ENCODE peak calls at places on chromosomes 6 and 20, in seven cellular contexts. X is K562, M is tibial nerve, B is SK-N-SH, K is NT2/D1, O is psoas muscle, A is fibroblast of lung. D is an unnamed sample.
A peak's percentile ranks its signal among the peaks of the same experiment; 100 is the strongest.

GRCh38 chr6:166460473-166461437 is 78.0 kb upstream of the MPC1 start:
- DNase-seq in M (no peak), O (no peak), X (no peak), A (no peak), K (no peak), B (peak; percentile 81), D (no peak)

GRCh38 chr20:33554914-33555420 is 65.1 kb downstream of the CBFA2T2 start:
- DNase-seq in X (no peak), O (no peak), M (no peak), B (no peak), A (peak; percentile 98), K (no peak), D (peak; percentile 46)

GRCh38 chr6:112781236-112781635 is 434.1 kb downstream of the RFPL4B start:
- DNase-seq in A (peak; percentile 37), K (no peak), B (no peak), M (no peak), X (no peak), O (no peak), D (no peak)

GRCh38 chr6:96110878-96111277 is 95.1 kb downstream of the FUT9 start:
- DNase-seq in O (no peak), X (no peak), M (no peak), A (no peak), K (no peak), B (no peak), D (no peak)

GRCh38 chr20:4282550-4282949 is 267.2 kb upstream of the RNF24 start:
- DNase-seq in O (no peak), A (no peak), X (no peak), M (no peak), K (no peak), B (no peak), D (no peak)

GRCh38 chr6:26322645-26323482 is 42.1 kb upstream of the BTN3A2 start:
- DNase-seq in M (no peak), O (no peak), K (no peak), X (no peak), A (peak; percentile 95), B (peak; percentile 48), D (peak; percentile 53)

GRCh38 chr6:14721103-14721758 is 524.6 kb upstream of the JARID2 start:
- DNase-seq in O (no peak), K (no peak), A (peak; percentile 61), X (no peak), B (no peak), M (no peak), D (no peak)

GRCh38 chr6:52697903-52698302 is 27.0 kb downstream of the TMEM14A start:
- DNase-seq in X (no peak), K (no peak), A (peak; percentile 13), M (no peak), B (peak; percentile 6), O (no peak), D (no peak)

GRCh38 chr20:41136336-41136694 is 1.0 kb upstream of the PLCG1 start:
- DNase-seq in A (no peak), O (no peak), B (peak; percentile 32), K (peak; percentile 18), X (no peak), M (no peak), D (no peak)

GRCh38 chr6:77178821-77179220 is 284.5 kb downstream of the HTR1B start:
- DNase-seq in M (no peak), A (no peak), O (no peak), X (no peak), B (no peak), K (no peak), D (no peak)

GRCh38 chr6:31144296-31144969 is 5.6 kb upstream of the PSORS1C2 start:
- DNase-seq in B (no peak), K (no peak), O (peak; percentile 31), M (no peak), A (no peak), X (no peak), D (no peak)

GRCh38 chr20:56249244-56249955 is 868 bp downstream of the MC3R start:
- DNase-seq in X (peak; percentile 60), K (no peak), M (no peak), A (no peak), O (peak; percentile 46), B (peak; percentile 31), D (peak; percentile 6)

GRCh38 chr20:6558361-6558760 is 209.1 kb upstream of the BMP2 start:
- DNase-seq in A (no peak), M (no peak), B (no peak), O (no peak), K (no peak), X (no peak), D (no peak)

GRCh38 chr6:14766595-14766994 is 479.3 kb upstream of the JARID2 start:
- DNase-seq in O (no peak), X (no peak), K (no peak), A (no peak), M (no peak), B (no peak), D (no peak)

GRCh38 chr20:17759449-17759848 is 59.7 kb downstream of the BANF2 start:
- DNase-seq in X (no peak), O (no peak), K (no peak), A (no peak), B (no peak), M (no peak), D (no peak)

GRCh38 chr6:134171517-134171916 is 119.1 kb upstream of the SLC2A12 start:
- DNase-seq in O (no peak), X (no peak), K (no peak), A (peak; percentile 18), B (no peak), M (no peak), D (no peak)

GRCh38 chr6:170031096-170031471 is 259.8 kb downstream of the DLL1 start:
- DNase-seq in A (peak; percentile 39), X (no peak), O (no peak), M (no peak), K (no peak), B (no peak), D (no peak)

GRCh38 chr6:40391851-40392595 is 195.1 kb downstream of the LRFN2 start:
- DNase-seq in X (no peak), B (no peak), K (no peak), M (no peak), O (no peak), A (no peak), D (peak; percentile 62)

GRCh38 chr6:156279306-156279969 is 497.7 kb upstream of the ARID1B start:
- DNase-seq in B (peak; percentile 61), M (no peak), X (no peak), O (no peak), K (no peak), A (no peak), D (no peak)

GRCh38 chr6:87608802-87609201 is 18.9 kb downstream of the ORC3 start:
- DNase-seq in O (no peak), B (no peak), M (no peak), X (no peak), A (no peak), K (no peak), D (no peak)

GRCh38 chr20:23178806-23179205 is 92.7 kb upstream of the CD93 start:
- DNase-seq in B (no peak), M (no peak), X (peak; percentile 65), O (peak; percentile 79), A (no peak), K (no peak), D (no peak)

GRCh38 chr6:93975159-93975558 is 555.8 kb upstream of the EPHA7 start:
- DNase-seq in O (no peak), M (no peak), B (no peak), K (no peak), X (no peak), A (no peak), D (no peak)

DNA sequence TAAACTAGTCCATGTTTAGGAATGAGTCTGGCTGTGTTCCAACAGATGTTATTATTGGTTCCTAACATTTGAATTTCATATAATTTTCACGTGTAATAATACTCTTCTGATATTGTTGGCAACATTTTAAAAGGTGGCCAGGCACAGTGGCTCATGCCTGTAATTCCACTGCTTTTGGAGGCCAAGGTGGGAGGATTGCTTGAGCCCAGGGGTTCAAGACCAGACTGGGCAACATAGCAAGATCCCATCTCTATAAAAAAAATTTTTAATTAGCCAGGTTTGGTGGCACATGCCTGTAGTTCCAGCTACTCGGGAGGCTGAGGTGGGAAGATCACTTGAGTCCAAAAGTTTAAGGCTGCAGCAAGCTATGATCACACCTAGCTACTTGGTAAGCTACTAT is 116.2 kb downstream of the MTHFD1L start:
- DNase-seq in K (no peak), B (no peak), X (no peak), M (no peak), A (no peak), O (no peak), D (no peak)
- H3K4me3 ChIP-seq in K (no peak overlapping the region), B (no peak overlapping the region), X (no peak overlapping the region), M (no peak overlapping the region), A (no peak overlapping the region), O (no peak overlapping the region), D (no peak overlapping the region)

DNA sequence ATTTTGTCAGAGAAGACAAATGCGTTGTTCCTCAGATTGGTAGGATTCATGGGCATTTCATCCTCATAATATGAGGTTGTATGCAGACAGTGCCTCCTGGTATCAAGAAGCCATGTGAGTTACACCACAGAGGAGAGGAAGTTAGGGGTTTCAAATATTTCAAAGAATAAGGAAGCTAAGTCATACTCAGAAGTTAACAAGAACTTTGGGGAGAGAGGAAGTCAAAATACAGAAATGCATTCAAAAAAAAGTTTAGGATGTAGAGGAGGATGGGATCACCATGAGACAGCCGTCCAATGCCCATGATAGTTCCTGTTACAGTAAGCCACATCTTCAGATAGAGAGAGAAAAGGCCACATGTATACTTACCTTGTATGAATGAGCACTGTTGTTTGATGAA is 22.3 kb downstream of the HLA-DOB start:
- DNase-seq in A (no peak), O (no peak), X (no peak), M (no peak), K (no peak), B (no peak), D (no peak)
- H3K27me3 ChIP-seq in A (peaks cover 14% of the 10 kb centered on the region), O (peaks cover 54% of the 10 kb centered on the region), X (peaks cover 32% of the 10 kb centered on the region), M (peaks cover 46% of the 10 kb centered on the region), K (no peaks in the 10 kb centered on the region), B (peaks cover 56% of the 10 kb centered on the region), D (no peaks in the 10 kb centered on the region)

DNA sequence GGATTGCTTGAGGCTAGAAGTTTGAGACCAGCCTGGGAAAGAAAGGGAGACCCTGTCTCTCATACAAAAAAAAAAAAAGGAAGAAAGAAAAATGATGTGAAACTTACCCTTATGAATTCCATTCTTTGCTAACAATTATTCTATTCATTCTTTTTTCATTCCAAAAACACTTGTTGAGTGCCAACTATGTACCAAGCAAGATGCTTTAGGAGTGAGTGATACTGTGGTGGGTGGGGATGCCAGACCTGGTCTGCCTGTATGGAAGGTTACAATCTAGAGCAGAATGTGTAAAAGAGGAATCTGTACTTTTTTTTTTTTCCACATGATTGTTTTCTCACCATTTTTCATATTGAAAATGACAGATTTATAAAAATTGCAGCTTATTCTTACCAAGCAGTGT is 73.8 kb upstream of the TULP1 start:
- DNase-seq in K (no peak), O (no peak), B (no peak), X (no peak), M (no peak), A (no peak), D (no peak)
- H3K36me3 ChIP-seq in K (peaks cover 12% of the 10 kb centered on the region), O (peaks cover 64% of the 10 kb centered on the region), B (no peaks in the 10 kb centered on the region), X (peaks cover 84% of the 10 kb centered on the region), M (peaks cover 17% of the 10 kb centered on the region), A (no peaks in the 10 kb centered on the region), D (peaks cover 1% of the 10 kb centered on the region)

DNA sequence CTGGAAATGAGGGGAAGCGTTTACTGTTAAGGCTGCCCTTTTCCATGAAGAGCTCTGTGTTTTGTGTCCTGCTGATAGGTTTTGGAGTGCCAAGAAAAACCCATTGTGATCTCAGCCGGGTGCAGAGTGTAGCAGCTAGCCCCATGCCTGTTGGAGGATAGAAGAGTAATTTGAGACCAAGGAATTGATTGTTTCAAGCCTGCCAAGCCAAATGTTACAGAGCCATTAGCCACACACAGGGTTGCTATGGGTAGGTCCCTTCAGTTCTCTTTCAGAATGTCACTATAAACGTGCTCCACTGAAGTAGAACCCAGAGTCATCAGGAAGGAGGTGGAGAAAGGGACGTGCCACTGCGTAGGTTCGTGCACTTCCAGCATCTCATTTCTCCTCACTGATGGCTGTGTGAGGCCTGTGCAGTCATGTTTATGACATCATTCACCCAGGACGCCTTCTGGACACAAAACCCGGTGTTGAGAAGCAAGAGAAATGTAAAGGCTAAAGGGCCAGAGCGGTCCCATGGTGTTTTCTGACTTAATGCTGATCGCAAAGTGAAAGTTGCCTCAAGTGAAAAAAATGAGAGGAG is 6.6 kb downstream of the GMPR start:
- DNase-seq in A (peak; percentile 45), O (no peak), K (no peak), B (no peak), X (no peak), M (no peak), D (peak; percentile 37)
- H3K4me3 ChIP-seq in A (no peak overlapping the region), O (peak overlapping the region; percentile 31), K (no peak overlapping the region), B (no peak overlapping the region), X (no peak overlapping the region), M (no peak overlapping the region), D (no peak overlapping the region)